ENCODE peak calls at places on chromosome 3, in ten cellular contexts. One of them, this sample, is unnamed.

GRCh38 chr3:85360742-85361387 is 402.1 kb downstream of the CADM2 start:
- DNase-seq in breast epithelium: no peak
- DNase-seq in PC-3: peak
- DNase-seq in esophagus squamous epithelium: no peak
- DNase-seq in A673: peak
- DNase-seq in upper lobe of right lung: no peak
- DNase-seq in pancreas: peak
- DNase-seq in right lobe of liver: peak
- DNase-seq in heart left ventricle: peak
- DNase-seq in neural progenitor cell: peak
- DNase-seq in this sample: no peak

GRCh38 chr3:182959474-182960350 is 20.6 kb downstream of the DCUN1D1 start:
- DNase-seq in breast epithelium: no peak
- DNase-seq in PC-3: no peak
- DNase-seq in esophagus squamous epithelium: no peak
- DNase-seq in A673: peak
- DNase-seq in upper lobe of right lung: no peak
- DNase-seq in pancreas: no peak
- DNase-seq in right lobe of liver: peak
- DNase-seq in heart left ventricle: no peak
- DNase-seq in neural progenitor cell: peak
- DNase-seq in this sample: no peak

GRCh38 chr3:48747015-48747615 is 30.1 kb upstream of the IP6K2 start:
- DNase-seq in breast epithelium: no peak
- DNase-seq in PC-3: no peak
- DNase-seq in esophagus squamous epithelium: no peak
- DNase-seq in A673: no peak
- DNase-seq in upper lobe of right lung: no peak
- DNase-seq in pancreas: no peak
- DNase-seq in right lobe of liver: no peak
- DNase-seq in heart left ventricle: no peak
- DNase-seq in neural progenitor cell: no peak
- DNase-seq in this sample: no peak

GRCh38 chr3:24493951-24494615 is 567 bp downstream of the THRB start:
- DNase-seq in breast epithelium: peak
- DNase-seq in PC-3: peak
- DNase-seq in esophagus squamous epithelium: no peak
- DNase-seq in A673: no peak
- DNase-seq in upper lobe of right lung: peak
- DNase-seq in pancreas: peak
- DNase-seq in right lobe of liver: peak
- DNase-seq in heart left ventricle: peak
- DNase-seq in neural progenitor cell: peak
- DNase-seq in this sample: peak

GRCh38 chr3:133853063-133853924 is 42.4 kb downstream of the RAB6B start:
- DNase-seq in breast epithelium: no peak
- DNase-seq in PC-3: no peak
- DNase-seq in esophagus squamous epithelium: no peak
- DNase-seq in A673: no peak
- DNase-seq in upper lobe of right lung: peak
- DNase-seq in pancreas: no peak
- DNase-seq in right lobe of liver: peak
- DNase-seq in heart left ventricle: no peak
- DNase-seq in neural progenitor cell: no peak
- DNase-seq in this sample: no peak

GRCh38 chr3:186529204-186529999 is 14.8 kb downstream of the CRYGS start:
- DNase-seq in breast epithelium: no peak
- DNase-seq in PC-3: peak
- DNase-seq in esophagus squamous epithelium: no peak
- DNase-seq in A673: no peak
- DNase-seq in upper lobe of right lung: no peak
- DNase-seq in pancreas: no peak
- DNase-seq in right lobe of liver: no peak
- DNase-seq in heart left ventricle: no peak
- DNase-seq in neural progenitor cell: peak
- DNase-seq in this sample: no peak

GRCh38 chr3:52600258-52600657 is 63.9 kb downstream of the UQCC5 start:
- DNase-seq in breast epithelium: no peak
- DNase-seq in PC-3: peak
- DNase-seq in esophagus squamous epithelium: no peak
- DNase-seq in A673: no peak
- DNase-seq in upper lobe of right lung: no peak
- DNase-seq in pancreas: no peak
- DNase-seq in right lobe of liver: no peak
- DNase-seq in heart left ventricle: no peak
- DNase-seq in neural progenitor cell: no peak
- DNase-seq in this sample: no peak

GRCh38 chr3:42019953-42020260 is 58.0 kb upstream of the ULK4 start:
- DNase-seq in breast epithelium: no peak
- DNase-seq in PC-3: no peak
- DNase-seq in esophagus squamous epithelium: no peak
- DNase-seq in A673: no peak
- DNase-seq in upper lobe of right lung: no peak
- DNase-seq in pancreas: no peak
- DNase-seq in right lobe of liver: no peak
- DNase-seq in heart left ventricle: no peak
- DNase-seq in neural progenitor cell: no peak
- DNase-seq in this sample: no peak

GRCh38 chr3:42850263-42850662 is 25.4 kb downstream of the CYP8B1 start:
- DNase-seq in breast epithelium: no peak
- DNase-seq in PC-3: no peak
- DNase-seq in esophagus squamous epithelium: no peak
- DNase-seq in A673: no peak
- DNase-seq in upper lobe of right lung: no peak
- DNase-seq in pancreas: no peak
- DNase-seq in right lobe of liver: no peak
- DNase-seq in heart left ventricle: no peak
- DNase-seq in neural progenitor cell: no peak
- DNase-seq in this sample: no peak

GRCh38 chr3:128408693-128409620 is 57.7 kb downstream of the DNAJB8 start:
- DNase-seq in breast epithelium: no peak
- DNase-seq in PC-3: no peak
- DNase-seq in esophagus squamous epithelium: no peak
- DNase-seq in A673: no peak
- DNase-seq in upper lobe of right lung: no peak
- DNase-seq in pancreas: peak
- DNase-seq in right lobe of liver: no peak
- DNase-seq in heart left ventricle: no peak
- DNase-seq in neural progenitor cell: no peak
- DNase-seq in this sample: no peak
- TF ChIP-seq CTCF in breast epithelium: no peak
- TF ChIP-seq CTCF in PC-3: peak
- TF ChIP-seq CTCF in esophagus squamous epithelium: no peak
- TF ChIP-seq CTCF in A673: no peak
- TF ChIP-seq CTCF in upper lobe of right lung: no peak
- TF ChIP-seq CTCF in pancreas: no peak
- TF ChIP-seq CTCF in right lobe of liver: no peak
- TF ChIP-seq CTCF in heart left ventricle: no peak
- TF ChIP-seq CTCF in neural progenitor cell: peak
- TF ChIP-seq CTCF in this sample: no peak

DNA sequence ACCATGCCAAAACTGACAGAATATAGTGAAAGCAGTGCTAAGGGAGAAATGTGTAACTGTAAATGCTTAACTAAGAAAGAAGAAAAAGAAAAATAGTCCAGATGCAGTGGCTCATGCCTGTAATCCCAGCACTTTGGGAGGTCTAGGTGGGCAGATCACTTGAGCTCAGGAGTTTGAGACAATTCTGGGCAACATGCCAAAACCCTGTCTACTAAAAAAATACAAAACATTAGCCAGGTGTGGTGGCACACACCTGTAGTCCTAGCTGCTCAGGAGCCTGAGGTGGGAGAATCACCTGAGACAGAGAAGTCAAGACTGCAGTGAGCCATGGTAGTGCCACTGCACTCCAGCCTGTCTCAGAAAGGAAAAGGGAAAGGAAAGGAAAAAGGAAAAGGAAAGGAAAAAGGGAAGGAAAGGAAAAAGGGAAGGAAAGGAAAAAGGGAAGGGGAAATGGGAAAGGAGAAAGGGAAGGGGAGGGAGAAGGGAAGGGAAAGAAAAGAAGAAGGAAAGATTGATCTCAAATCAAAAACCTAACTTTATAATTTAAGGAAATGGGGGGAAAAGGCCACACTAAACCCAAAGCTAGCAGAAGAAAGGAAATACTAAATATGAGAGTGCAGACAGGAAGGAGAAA is 20.3 kb downstream of the C3orf33 start:
- DNase-seq in breast epithelium: no peak
- DNase-seq in PC-3: no peak
- DNase-seq in esophagus squamous epithelium: no peak
- DNase-seq in A673: no peak
- DNase-seq in upper lobe of right lung: no peak
- DNase-seq in pancreas: no peak
- DNase-seq in right lobe of liver: no peak
- DNase-seq in heart left ventricle: no peak
- DNase-seq in neural progenitor cell: no peak
- DNase-seq in this sample: no peak
- H3K27ac ChIP-seq in breast epithelium: no peak
- H3K27ac ChIP-seq in PC-3: no peak
- H3K27ac ChIP-seq in esophagus squamous epithelium: no peak
- H3K27ac ChIP-seq in A673: no peak
- H3K27ac ChIP-seq in upper lobe of right lung: no peak
- H3K27ac ChIP-seq in pancreas: no peak
- H3K27ac ChIP-seq in right lobe of liver: no peak
- H3K27ac ChIP-seq in heart left ventricle: no peak
- H3K27ac ChIP-seq in neural progenitor cell: no peak
- H3K27ac ChIP-seq in this sample: no peak

GRCh38 chr3:168049366-168049974 is 46.3 kb downstream of the GOLIM4 start:
- DNase-seq in breast epithelium: no peak
- DNase-seq in PC-3: no peak
- DNase-seq in esophagus squamous epithelium: no peak
- DNase-seq in A673: no peak
- DNase-seq in upper lobe of right lung: no peak
- DNase-seq in pancreas: no peak
- DNase-seq in right lobe of liver: no peak
- DNase-seq in heart left ventricle: no peak
- DNase-seq in neural progenitor cell: no peak
- DNase-seq in this sample: no peak

GRCh38 chr3:168051579-168052183 is 44.0 kb downstream of the GOLIM4 start:
- DNase-seq in breast epithelium: no peak
- DNase-seq in PC-3: no peak
- DNase-seq in esophagus squamous epithelium: no peak
- DNase-seq in A673: no peak
- DNase-seq in upper lobe of right lung: no peak
- DNase-seq in pancreas: no peak
- DNase-seq in right lobe of liver: no peak
- DNase-seq in heart left ventricle: no peak
- DNase-seq in neural progenitor cell: no peak
- DNase-seq in this sample: no peak

GRCh38 chr3:168054447-168054846 is 41.3 kb downstream of the GOLIM4 start:
- DNase-seq in breast epithelium: no peak
- DNase-seq in PC-3: no peak
- DNase-seq in esophagus squamous epithelium: no peak
- DNase-seq in A673: no peak
- DNase-seq in upper lobe of right lung: no peak
- DNase-seq in pancreas: no peak
- DNase-seq in right lobe of liver: no peak
- DNase-seq in heart left ventricle: no peak
- DNase-seq in neural progenitor cell: no peak
- DNase-seq in this sample: no peak

GRCh38 chr3:168052517-168052916 is 43.2 kb downstream of the GOLIM4 start:
- DNase-seq in breast epithelium: no peak
- DNase-seq in PC-3: no peak
- DNase-seq in esophagus squamous epithelium: no peak
- DNase-seq in A673: no peak
- DNase-seq in upper lobe of right lung: no peak
- DNase-seq in pancreas: no peak
- DNase-seq in right lobe of liver: no peak
- DNase-seq in heart left ventricle: no peak
- DNase-seq in neural progenitor cell: no peak
- DNase-seq in this sample: no peak

DNA sequence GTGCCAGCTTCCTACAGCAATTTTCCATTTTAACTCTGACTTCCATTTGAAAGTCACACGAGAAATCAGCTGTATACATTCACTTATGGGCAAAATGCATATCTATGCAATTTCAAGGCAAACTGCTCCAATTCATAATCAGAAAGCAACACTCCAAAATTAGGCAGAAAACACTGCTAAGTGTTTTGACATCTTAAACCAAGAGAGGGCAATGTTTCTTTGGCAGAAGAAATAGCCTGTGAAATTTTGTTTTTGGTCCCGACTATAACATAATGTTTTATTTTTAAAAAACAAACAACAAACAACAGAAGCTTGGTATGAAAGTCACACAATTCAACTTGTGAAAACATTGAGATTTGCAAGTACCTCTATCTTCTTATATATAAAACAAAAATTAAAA is 42.6 kb downstream of the GOLIM4 start:
- DNase-seq in breast epithelium: no peak
- DNase-seq in PC-3: peak
- DNase-seq in esophagus squamous epithelium: no peak
- DNase-seq in A673: no peak
- DNase-seq in upper lobe of right lung: no peak
- DNase-seq in pancreas: no peak
- DNase-seq in right lobe of liver: no peak
- DNase-seq in heart left ventricle: no peak
- DNase-seq in neural progenitor cell: no peak
- DNase-seq in this sample: no peak
- TF ChIP-seq CTCF in breast epithelium: no peak
- TF ChIP-seq CTCF in PC-3: peak
- TF ChIP-seq CTCF in esophagus squamous epithelium: no peak
- TF ChIP-seq CTCF in A673: peak
- TF ChIP-seq CTCF in upper lobe of right lung: peak
- TF ChIP-seq CTCF in pancreas: no peak
- TF ChIP-seq CTCF in right lobe of liver: peak
- TF ChIP-seq CTCF in heart left ventricle: peak
- TF ChIP-seq CTCF in neural progenitor cell: no peak
- TF ChIP-seq CTCF in this sample: no peak

GRCh38 chr3:132549890-132550578 is 47.0 kb upstream of the ACKR4 start:
- DNase-seq in breast epithelium: no peak
- DNase-seq in PC-3: peak
- DNase-seq in esophagus squamous epithelium: no peak
- DNase-seq in A673: no peak
- DNase-seq in upper lobe of right lung: no peak
- DNase-seq in pancreas: no peak
- DNase-seq in right lobe of liver: no peak
- DNase-seq in heart left ventricle: no peak
- DNase-seq in neural progenitor cell: no peak
- DNase-seq in this sample: no peak

GRCh38 chr3:132549169-132549568 is 47.9 kb upstream of the ACKR4 start:
- DNase-seq in breast epithelium: no peak
- DNase-seq in PC-3: no peak
- DNase-seq in esophagus squamous epithelium: no peak
- DNase-seq in A673: no peak
- DNase-seq in upper lobe of right lung: no peak
- DNase-seq in pancreas: peak
- DNase-seq in right lobe of liver: no peak
- DNase-seq in heart left ventricle: no peak
- DNase-seq in neural progenitor cell: no peak
- DNase-seq in this sample: no peak

GRCh38 chr3:132553811-132554210 is 43.3 kb upstream of the ACKR4 start:
- DNase-seq in breast epithelium: no peak
- DNase-seq in PC-3: no peak
- DNase-seq in esophagus squamous epithelium: no peak
- DNase-seq in A673: no peak
- DNase-seq in upper lobe of right lung: no peak
- DNase-seq in pancreas: no peak
- DNase-seq in right lobe of liver: no peak
- DNase-seq in heart left ventricle: peak
- DNase-seq in neural progenitor cell: no peak
- DNase-seq in this sample: no peak

GRCh38 chr3:132554437-132554836 is 42.6 kb upstream of the ACKR4 start:
- DNase-seq in breast epithelium: no peak
- DNase-seq in PC-3: peak
- DNase-seq in esophagus squamous epithelium: no peak
- DNase-seq in A673: no peak
- DNase-seq in upper lobe of right lung: no peak
- DNase-seq in pancreas: peak
- DNase-seq in right lobe of liver: peak
- DNase-seq in heart left ventricle: no peak
- DNase-seq in neural progenitor cell: no peak
- DNase-seq in this sample: no peak

GRCh38 chr3:132550579-132551305 is 46.3 kb upstream of the ACKR4 start:
- DNase-seq in breast epithelium: no peak
- DNase-seq in PC-3: no peak
- DNase-seq in esophagus squamous epithelium: no peak
- DNase-seq in A673: no peak
- DNase-seq in upper lobe of right lung: no peak
- DNase-seq in pancreas: peak
- DNase-seq in right lobe of liver: no peak
- DNase-seq in heart left ventricle: no peak
- DNase-seq in neural progenitor cell: no peak
- DNase-seq in this sample: no peak
- H3K27ac ChIP-seq in breast epithelium: peak
- H3K27ac ChIP-seq in PC-3: peak
- H3K27ac ChIP-seq in esophagus squamous epithelium: no peak
- H3K27ac ChIP-seq in A673: no peak
- H3K27ac ChIP-seq in upper lobe of right lung: no peak
- H3K27ac ChIP-seq in pancreas: peak
- H3K27ac ChIP-seq in right lobe of liver: no peak
- H3K27ac ChIP-seq in heart left ventricle: peak
- H3K27ac ChIP-seq in neural progenitor cell: no peak
- H3K27ac ChIP-seq in this sample: no peak